ENCODE peak calls at places on chromosomes 13 and 19, in eight cellular contexts. Z is CD4-positive, alpha-beta memory T cell; J is upper lobe of right lung; I is body of pancreas; O is mammary epithelial cell; D is Peyer's patch; V is neural progenitor cell; F is colonic mucosa. K is an unnamed sample. For H3K9me3 and H3K36me3, the result is how much of the 10 kb centered on the place peaks cover.

GRCh38 chr19:1045247-1045603 is 5.3 kb downstream of the ABCA7 start:
- DNase-seq in F (peak), I (no peak), D (peak), O (peak), J (no peak), V (peak), Z (peak), K (no peak)

GRCh38 chr13:36764536-36764935 is 54.5 kb upstream of the RFXAP start:
- DNase-seq in F (no peak), Z (no peak), O (no peak), J (no peak), V (no peak), D (no peak), I (no peak), K (no peak)

GRCh38 chr19:31772915-31773314 is 423.7 kb upstream of the TSHZ3 start:
- DNase-seq in Z (no peak), J (no peak), V (no peak), D (no peak), I (no peak), F (no peak), O (no peak), K (no peak)

GRCh38 chr19:7783991-7784421 is 21.0 kb downstream of the CLEC4M start:
- DNase-seq in O (peak), F (no peak), Z (no peak), D (no peak), I (peak), V (no peak), J (peak), K (peak)

GRCh38 chr13:73310366-73310765 is 251.6 kb downstream of the KLF5 start:
- DNase-seq in I (no peak), D (no peak), F (no peak), V (no peak), Z (no peak), J (no peak), O (no peak), K (no peak)

GRCh38 chr13:31050486-31051400 is 111.0 kb downstream of the HSPH1 start:
- DNase-seq in O (no peak), J (no peak), D (peak), F (no peak), I (no peak), V (peak), Z (no peak), K (peak)

GRCh38 chr19:21587117-21587461 is 81.7 kb downstream of the ZNF429 start:
- DNase-seq in D (no peak), O (no peak), J (no peak), I (peak), V (no peak), Z (no peak), F (no peak), K (no peak)

GRCh38 chr13:39119422-39119821 is 81.2 kb downstream of the NHLRC3 start:
- DNase-seq in V (peak), Z (no peak), F (no peak), D (no peak), O (no peak), J (no peak), I (no peak), K (no peak)

GRCh38 chr13:104015646-104016396 is 949.6 kb upstream of the SLC10A2 start:
- DNase-seq in D (no peak), J (no peak), O (no peak), V (no peak), Z (no peak), F (no peak), I (no peak), K (peak)

GRCh38 chr19:6017576-6017975 is 39.6 kb upstream of the RANBP3 start:
- DNase-seq in D (no peak), Z (no peak), F (no peak), I (no peak), J (peak), V (no peak), O (no peak), K (no peak)

GRCh38 chr13:20709782-20710181 is 6.3 kb downstream of the IL17D start:
- DNase-seq in J (no peak), D (no peak), O (no peak), I (no peak), F (no peak), Z (no peak), V (no peak), K (no peak)

DNA sequence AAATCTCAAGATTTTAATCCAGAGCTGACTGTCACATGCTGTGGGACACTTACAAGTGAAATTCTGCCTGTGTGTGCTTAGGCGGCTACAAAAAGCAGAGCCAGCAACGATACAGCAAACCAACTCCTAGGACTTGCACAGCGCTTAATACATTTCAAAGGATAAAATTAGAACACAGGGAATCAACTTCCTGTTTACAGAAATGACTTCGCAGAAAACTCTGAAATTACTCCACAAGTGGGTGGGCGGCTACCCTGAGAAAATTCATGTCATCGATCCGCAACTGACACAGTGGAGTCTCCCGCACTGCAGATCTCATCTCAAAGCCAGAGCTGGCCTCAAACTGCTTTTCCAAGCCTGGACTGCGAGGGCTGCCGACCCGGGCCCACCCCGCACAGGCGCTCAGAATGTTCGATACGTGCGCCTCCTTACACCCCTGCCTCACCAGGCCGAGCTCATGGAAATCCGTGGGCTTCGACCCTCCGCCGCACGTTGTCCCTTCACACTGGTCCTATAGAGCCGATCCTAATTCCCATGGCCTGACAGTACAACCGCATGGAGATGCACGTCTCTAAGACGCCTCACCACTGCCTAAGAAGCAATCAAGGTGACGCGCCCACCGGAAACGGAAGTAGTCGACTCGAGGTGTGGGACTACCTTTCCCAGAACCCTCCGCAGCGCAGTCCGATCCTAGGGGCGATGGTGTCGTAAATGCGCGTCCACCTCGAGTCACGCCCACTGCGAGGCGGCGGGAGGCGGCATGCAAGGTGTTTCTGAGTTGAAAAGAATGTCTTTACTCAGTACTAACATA is at the start of gene ZNF229:
- DNase-seq in O (peak), Z (peak), D (peak), I (peak), J (peak), F (peak), V (peak), K (peak)
- H3K9me3 ChIP-seq in O (under half), Z (under half), D (under half), I (under half), J (under half), F (under half), V (under half), K (under half)

DNA sequence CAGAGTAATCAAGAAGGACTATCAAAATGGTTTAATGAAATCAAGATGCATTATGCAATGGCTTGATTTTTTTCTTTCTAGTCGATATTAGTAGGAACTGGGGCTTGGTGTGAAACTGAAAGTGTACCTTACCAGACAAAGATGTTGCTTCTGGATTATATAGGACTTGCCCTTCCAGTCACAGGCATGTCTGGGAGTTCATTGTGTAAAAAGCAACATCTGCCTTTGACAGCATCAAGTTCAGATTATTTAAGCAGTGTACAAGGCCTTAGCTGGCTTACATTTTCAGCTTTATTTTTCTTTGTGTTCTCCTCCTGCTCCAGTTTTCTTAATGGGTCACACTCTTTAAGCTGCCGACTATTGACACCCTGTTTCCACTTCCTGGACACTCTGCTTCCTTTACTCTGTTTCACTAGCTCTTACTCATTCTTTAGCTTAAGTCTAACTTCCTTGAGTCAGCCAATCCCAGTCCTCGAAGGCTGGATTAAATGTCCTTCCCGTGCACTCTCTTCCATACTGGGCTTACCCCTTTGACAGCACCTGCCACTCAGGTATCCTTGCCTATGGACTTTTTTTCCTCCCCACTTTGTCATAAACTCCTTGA is 29.4 kb upstream of the OLFM4 start:
- DNase-seq in F (no peak), Z (no peak), J (no peak), I (no peak), D (no peak), O (no peak), V (no peak), K (no peak)
- H3K36me3 ChIP-seq in F (under half), Z (under half), J (under half), I (under half), D (under half), O (under half), V (under half), K (under half)

GRCh38 chr13:112182831-112183543 is 116.0 kb downstream of the SOX1 start:
- DNase-seq in I (no peak), Z (no peak), F (no peak), D (peak), J (peak), V (no peak), O (no peak), K (peak)

GRCh38 chr13:112185466-112185865 is 118.5 kb downstream of the SOX1 start:
- DNase-seq in V (no peak), J (no peak), I (no peak), D (no peak), Z (no peak), F (no peak), O (no peak), K (no peak)

GRCh38 chr13:112184851-112185371 is 118.0 kb downstream of the SOX1 start:
- DNase-seq in J (no peak), Z (no peak), I (no peak), V (no peak), F (no peak), D (peak), O (no peak), K (no peak)

GRCh38 chr13:112183544-112184145 is 116.7 kb downstream of the SOX1 start:
- DNase-seq in V (no peak), O (no peak), F (no peak), Z (no peak), D (peak), J (no peak), I (no peak), K (no peak)

GRCh38 chr13:112184261-112184660 is 117.3 kb downstream of the SOX1 start:
- DNase-seq in I (no peak), D (peak), V (no peak), F (no peak), Z (no peak), J (no peak), O (no peak), K (no peak)
- H3K9me3 ChIP-seq in I (under half), D (under half), V (under half), F (under half), Z (under half), J (under half), O (under half), K (under half)

DNA sequence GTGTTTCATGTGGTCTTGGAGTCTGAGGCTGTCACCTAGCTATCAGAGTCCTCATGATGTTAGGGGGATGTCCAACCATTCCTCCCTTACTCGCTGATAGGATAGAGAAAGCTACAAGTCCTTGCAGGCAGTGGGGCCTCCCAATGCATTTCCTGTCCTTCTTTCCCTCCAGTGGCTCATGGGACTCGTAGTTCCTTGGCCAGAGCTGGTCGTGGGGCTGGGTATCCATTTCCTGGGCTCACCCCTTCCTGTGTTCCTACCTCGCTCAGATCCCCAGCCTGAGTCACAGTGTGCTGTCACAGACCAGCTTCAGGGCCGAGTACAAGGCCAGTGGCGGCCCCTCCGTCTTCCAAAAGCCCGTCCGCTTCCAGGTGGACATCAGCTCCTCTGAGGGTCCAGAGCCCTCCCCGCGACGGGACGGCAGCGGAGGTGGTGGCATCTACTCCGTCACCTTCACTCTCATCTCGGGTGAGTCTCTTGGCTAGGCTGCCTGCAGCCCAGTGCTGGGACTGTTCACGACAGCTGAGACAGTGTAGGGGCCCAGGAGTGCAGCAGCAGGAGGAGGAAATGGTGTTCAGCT is 19.1 kb downstream of the TMEM150B start:
- DNase-seq in V (no peak), I (no peak), O (no peak), Z (no peak), D (no peak), J (no peak), F (no peak), K (no peak)
- H3K36me3 ChIP-seq in V (under half), I (under half), O (under half), Z (under half), D (under half), J (under half), F (under half), K (under half)

GRCh38 chr19:37389234-37389633 is 18.3 kb downstream of the ZNF527 start:
- DNase-seq in I (no peak), J (no peak), Z (no peak), D (no peak), V (no peak), O (no peak), F (no peak), K (no peak)
- H3K9me3 ChIP-seq in I (under half), J (half or more), Z (under half), D (half or more), V (under half), O (under half), F (under half), K (half or more)

GRCh38 chr19:28882818-28883217 is 330.1 kb downstream of the UQCRFS1 start:
- DNase-seq in F (no peak), I (no peak), O (no peak), D (no peak), V (peak), Z (no peak), J (no peak), K (no peak)
- H3K36me3 ChIP-seq in F (under half), I (under half), O (under half), D (under half), V (under half), Z (under half), J (under half), K (under half)

DNA sequence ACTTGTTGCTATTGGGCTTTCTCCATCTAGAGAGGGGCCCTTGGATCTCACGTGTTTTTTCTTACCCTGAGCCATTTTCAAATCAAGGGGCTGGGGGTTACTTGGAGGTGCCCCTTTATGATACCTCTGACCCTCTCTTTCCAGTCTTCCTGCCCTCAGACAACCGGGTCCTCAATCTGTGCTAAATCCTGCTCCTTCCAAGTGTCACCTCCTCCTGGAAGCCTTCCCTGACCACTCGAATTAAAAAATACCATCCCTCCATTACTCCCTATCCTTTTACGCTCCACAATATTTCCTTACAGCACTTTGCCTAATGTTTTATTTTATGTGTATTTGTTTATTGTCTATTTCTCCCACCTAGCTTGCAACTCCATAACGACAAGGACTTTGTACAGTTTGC is 3.3 kb downstream of the KLK8 start:
- DNase-seq in D (no peak), F (no peak), J (no peak), O (no peak), I (no peak), Z (no peak), V (no peak), K (no peak)
- H3K9me3 ChIP-seq in D (under half), F (under half), J (under half), O (under half), I (under half), Z (under half), V (under half), K (under half)

GRCh38 chr19:10173527-10173926 is 21.2 kb downstream of the DNMT1 start:
- DNase-seq in O (peak), V (no peak), J (no peak), D (no peak), I (no peak), F (no peak), Z (no peak), K (peak)
- H3K36me3 ChIP-seq in O (under half), V (under half), J (half or more), D (under half), I (under half), F (under half), Z (half or more), K (under half)

DNA sequence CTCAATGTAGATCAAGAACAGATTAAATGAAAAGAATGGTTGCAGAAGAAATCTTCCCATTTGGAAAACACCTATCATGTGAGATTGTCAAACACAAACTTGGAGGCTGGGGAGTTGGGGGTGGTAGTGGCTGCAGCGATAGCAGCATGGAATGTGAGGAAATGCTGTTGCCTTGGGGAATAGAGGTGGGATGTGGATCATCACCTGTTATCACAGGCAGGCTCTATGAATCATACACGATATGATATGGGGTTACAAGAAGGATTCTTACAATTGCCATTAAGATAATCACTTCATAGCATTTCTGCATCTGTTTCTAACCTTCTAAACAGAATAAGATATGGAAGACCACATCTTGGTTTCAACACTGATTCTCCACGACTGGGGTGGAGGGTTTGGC is 88.7 kb downstream of the RNASEH2B start:
- DNase-seq in J (no peak), V (no peak), O (no peak), I (no peak), Z (no peak), D (no peak), F (no peak), K (no peak)
- H3K9me3 ChIP-seq in J (under half), V (under half), O (under half), I (under half), Z (under half), D (under half), F (under half), K (under half)

GRCh38 chr13:42750858-42751257 is 30.5 kb upstream of the FAM216B start:
- DNase-seq in D (no peak), O (no peak), F (no peak), I (no peak), V (no peak), Z (no peak), J (no peak), K (no peak)

GRCh38 chr13:42747399-42747873 is 33.9 kb upstream of the FAM216B start:
- DNase-seq in Z (no peak), V (no peak), F (no peak), J (no peak), O (peak), I (no peak), D (peak), K (peak)

GRCh38 chr13:42751693-42752092 is 29.7 kb upstream of the FAM216B start:
- DNase-seq in Z (no peak), J (no peak), D (no peak), V (no peak), F (no peak), I (no peak), O (no peak), K (no peak)

GRCh38 chr13:42745655-42746054 is 35.7 kb upstream of the FAM216B start:
- DNase-seq in F (no peak), Z (no peak), J (no peak), O (no peak), V (no peak), I (no peak), D (no peak), K (peak)

GRCh38 chr13:42746846-42747245 is 34.5 kb upstream of the FAM216B start:
- DNase-seq in V (no peak), D (no peak), I (no peak), Z (no peak), O (no peak), J (no peak), F (no peak), K (no peak)
- H3K36me3 ChIP-seq in V (under half), D (under half), I (under half), Z (under half), O (under half), J (under half), F (under half), K (under half)